ENCODE peak calls at places on chromosomes 3 and 15, in nine cellular contexts. R is RWPE1, K is nephron progenitor cell, S is GM12878, V is globus pallidus, Q is M059J, B is T follicular helper cell, Z is fibroblast of mammary gland, N is GM04503. M is an unnamed sample.

GRCh38 chr15:50261979-50262378 is 3.5 kb downstream of the HDC start:
- DNase-seq in R (no peak), K (no peak), S (no peak), V (no peak), Q (no peak), B (no peak), Z (no peak), N (no peak), M (no peak)

GRCh38 chr15:99928429-99928981 is 195.3 kb upstream of the LYSMD4 start:
- DNase-seq in R (peak), K (peak), S (peak), V (peak), Q (peak), B (peak), Z (peak), N (peak), M (peak)

GRCh38 chr15:41969851-41970431 is 2.4 kb downstream of the EHD4 start:
- DNase-seq in R (no peak), K (no peak), S (peak), V (no peak), Q (peak), B (no peak), Z (no peak), N (no peak), M (peak)

GRCh38 chr15:60358935-60359672 is 38.7 kb downstream of the ANXA2 start:
- DNase-seq in R (no peak), K (no peak), S (no peak), V (no peak), Q (peak), B (no peak), Z (peak), N (no peak), M (no peak)

GRCh38 chr15:38004218-38004848 is 69.9 kb downstream of the TMCO5A start:
- DNase-seq in R (no peak), K (no peak), S (no peak), V (no peak), Q (no peak), B (no peak), Z (no peak), N (no peak), M (no peak)

GRCh38 chr15:49877117-49877860 is 241.7 kb downstream of the ATP8B4 start:
- DNase-seq in R (no peak), K (no peak), S (no peak), V (no peak), Q (no peak), B (no peak), Z (peak), N (no peak), M (no peak)

GRCh38 chr15:51312754-51313390 is 25.5 kb downstream of the CYP19A1 start:
- DNase-seq in R (peak), K (no peak), S (no peak), V (no peak), Q (peak), B (no peak), Z (peak), N (no peak), M (no peak)

GRCh38 chr3:112308151-112308911 is 14.3 kb upstream of the SLC9C1 start:
- DNase-seq in R (no peak), K (peak), S (no peak), V (no peak), Q (peak), B (no peak), Z (peak), N (no peak), M (no peak)

GRCh38 chr3:182527745-182528144 is 265.6 kb upstream of the ATP11B start:
- DNase-seq in R (peak), K (no peak), S (no peak), V (no peak), Q (peak), B (no peak), Z (no peak), N (no peak), M (no peak)

GRCh38 chr3:73658227-73658626 is 33.5 kb upstream of the PDZRN3 start:
- DNase-seq in R (no peak), K (no peak), S (no peak), V (no peak), Q (no peak), B (no peak), Z (no peak), N (no peak), M (no peak)

GRCh38 chr3:59783468-59783988 is 733.7 kb upstream of the CFAP20DC start:
- DNase-seq in R (no peak), K (no peak), S (no peak), V (no peak), Q (peak), B (no peak), Z (no peak), N (no peak), M (no peak)

GRCh38 chr3:16482194-16482769 is 31.2 kb downstream of the RFTN1 start:
- DNase-seq in R (no peak), K (no peak), S (no peak), V (no peak), Q (no peak), B (no peak), Z (peak), N (no peak), M (no peak)

GRCh38 chr3:149330609-149331008 is 2.8 kb downstream of the TM4SF18 start:
- DNase-seq in R (no peak), K (no peak), S (no peak), V (no peak), Q (peak), B (no peak), Z (peak), N (no peak), M (no peak)

GRCh38 chr15:50298340-50298739 is 32.8 kb upstream of the HDC start:
- DNase-seq in R (no peak), K (no peak), S (no peak), V (no peak), Q (no peak), B (no peak), Z (peak), N (no peak), M (no peak)

GRCh38 chr15:29055876-29056275 is 170.1 kb downstream of the APBA2 start:
- DNase-seq in R (no peak), K (no peak), S (no peak), V (no peak), Q (no peak), B (no peak), Z (no peak), N (no peak), M (no peak)

GRCh38 chr3:142657033-142657432 is 60.8 kb downstream of the PLS1 start:
- DNase-seq in R (no peak), K (no peak), S (no peak), V (no peak), Q (no peak), B (no peak), Z (no peak), N (no peak), M (no peak)

GRCh38 chr3:143314291-143315093 is 194.9 kb downstream of the CHST2 start:
- DNase-seq in R (no peak), K (no peak), S (no peak), V (no peak), Q (peak), B (no peak), Z (peak), N (peak), M (no peak)

GRCh38 chr15:95635666-95636065 is 694.8 kb upstream of the NR2F2 start:
- DNase-seq in R (no peak), K (no peak), S (no peak), V (no peak), Q (no peak), B (no peak), Z (no peak), N (no peak), M (no peak)

GRCh38 chr3:11624704-11625375 is 18.9 kb downstream of the VGLL4 start:
- DNase-seq in R (no peak), K (no peak), S (no peak), V (no peak), Q (no peak), B (no peak), Z (no peak), N (no peak), M (peak)

M was measured in T-cell.